ENCODE peak calls at places on chromosome 7, in nine cellular contexts. Q, M, A, P, V, N, T, S and E are unnamed samples.

GRCh38 chr7:134750083-134751062 is 29.1 kb upstream of the CALD1 start:
- DNase-seq in V (no peak), S (peak), A (no peak), N (peak), T (peak), M (peak), Q (no peak), P (peak), E (no peak)

GRCh38 chr7:1706721-1707613 is 36.9 kb downstream of the ELFN1 start:
- DNase-seq in A (no peak), Q (no peak), P (no peak), V (no peak), T (no peak), M (no peak), S (no peak), N (no peak), E (peak)

GRCh38 chr7:18040196-18040595 is 12.6 kb upstream of the PRPS1L1 start:
- DNase-seq in P (peak), N (no peak), Q (no peak), A (peak), T (no peak), M (no peak), V (no peak), S (no peak), E (no peak)

GRCh38 chr7:2922866-2923265 is 78.8 kb upstream of the GNA12 start:
- DNase-seq in A (no peak), M (no peak), T (no peak), N (no peak), S (no peak), P (no peak), Q (no peak), V (no peak), E (no peak)

GRCh38 chr7:114759347-114760062 is 162.4 kb upstream of the MDFIC start:
- DNase-seq in A (no peak), M (no peak), N (no peak), S (no peak), T (peak), V (no peak), P (peak), Q (no peak), E (no peak)

GRCh38 chr7:123204206-123204835 is 4.6 kb upstream of the SLC13A1 start:
- DNase-seq in V (no peak), T (no peak), P (no peak), N (no peak), A (no peak), M (no peak), S (no peak), Q (no peak), E (no peak)

GRCh38 chr7:140160308-140160707 is 16.5 kb downstream of the KDM7A start:
- DNase-seq in N (peak), T (no peak), Q (no peak), P (no peak), M (no peak), S (no peak), A (no peak), V (no peak), E (no peak)

GRCh38 chr7:65902306-65902705 is 29.4 kb downstream of the VKORC1L1 start:
- DNase-seq in P (no peak), M (no peak), N (no peak), S (no peak), A (no peak), T (no peak), Q (no peak), V (no peak), E (no peak)

GRCh38 chr7:106862317-106863183 is 2.5 kb upstream of the PIK3CG start:
- DNase-seq in Q (no peak), T (peak), M (no peak), N (no peak), V (no peak), A (no peak), S (no peak), P (peak), E (no peak)

GRCh38 chr7:140611641-140612040 is 29.0 kb downstream of the DENND2A start:
- DNase-seq in M (no peak), S (no peak), T (peak), N (no peak), Q (no peak), A (no peak), P (no peak), V (no peak), E (no peak)

GRCh38 chr7:84191261-84191660 is 3.3 kb downstream of the SEMA3A start:
- DNase-seq in V (no peak), T (no peak), P (peak), S (no peak), N (no peak), A (no peak), M (no peak), Q (no peak), E (no peak)

GRCh38 chr7:84190016-84190705 is 4.4 kb downstream of the SEMA3A start:
- DNase-seq in Q (no peak), M (no peak), T (peak), A (no peak), V (no peak), N (no peak), P (no peak), S (no peak), E (no peak)

GRCh38 chr7:84187087-84187805 is 7.3 kb downstream of the SEMA3A start:
- DNase-seq in V (no peak), P (no peak), M (no peak), N (no peak), T (no peak), S (no peak), Q (no peak), A (no peak), E (no peak)

GRCh38 chr7:84187813-84188212 is 6.8 kb downstream of the SEMA3A start:
- DNase-seq in S (no peak), M (no peak), N (no peak), T (no peak), A (no peak), P (peak), V (no peak), Q (no peak), E (no peak)

GRCh38 chr7:84188811-84189405 is 5.7 kb downstream of the SEMA3A start:
- DNase-seq in Q (no peak), M (no peak), A (no peak), P (no peak), S (no peak), T (no peak), V (no peak), N (no peak), E (no peak)
- TF ChIP-seq CTCF in Q (peak), M (no peak), A (peak), P (peak), S (no peak), T (peak), V (peak), N (peak), E (peak)

GRCh38 chr7:5822742-5823503 is 41.5 kb upstream of the RNF216 start:
- DNase-seq in A (peak), T (peak), M (peak), Q (peak), P (peak), V (peak), S (peak), N (peak), E (peak)
- TF ChIP-seq CTCF in A (no peak), T (peak), M (peak), Q (peak), P (peak), V (no peak), S (no peak), N (no peak), E (peak)

DNA sequence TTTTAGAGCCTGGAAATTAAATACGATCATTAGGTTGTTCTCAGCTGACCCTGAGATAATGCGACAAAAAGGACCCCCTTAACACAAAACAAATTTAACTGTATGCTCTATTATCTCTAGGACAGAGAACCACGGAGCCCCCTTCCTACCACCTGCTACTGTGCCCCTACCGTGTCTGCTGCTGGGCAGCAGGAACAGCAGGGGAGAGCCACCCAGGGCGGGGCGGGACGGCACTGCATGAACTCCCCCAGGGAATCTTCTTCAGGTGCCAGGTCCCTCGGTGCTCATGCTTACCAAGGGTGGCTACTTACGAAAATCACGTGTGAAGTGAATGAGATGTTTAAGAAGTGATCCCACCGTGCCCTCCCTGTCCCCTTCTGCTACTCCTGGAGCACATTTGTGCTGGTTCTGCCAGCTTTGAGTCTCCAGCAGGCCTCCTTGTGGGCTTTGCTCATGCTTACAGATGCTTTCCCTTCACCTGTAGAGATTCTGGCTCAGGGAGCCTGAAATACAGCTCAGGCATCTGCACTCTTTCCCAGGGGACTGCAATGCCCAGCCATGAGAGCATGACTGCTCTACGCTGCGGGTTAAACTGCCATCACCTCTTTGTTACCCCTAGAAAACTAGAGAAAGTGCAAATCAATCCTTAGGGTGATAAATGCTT is 59.9 kb downstream of the MRPL32 start:
- DNase-seq in Q (no peak), N (no peak), M (no peak), A (no peak), V (no peak), P (no peak), T (no peak), S (no peak), E (no peak)
- TF ChIP-seq CTCF in Q (no peak), N (no peak), M (no peak), A (no peak), V (no peak), P (no peak), T (no peak), S (no peak), E (no peak)

DNA sequence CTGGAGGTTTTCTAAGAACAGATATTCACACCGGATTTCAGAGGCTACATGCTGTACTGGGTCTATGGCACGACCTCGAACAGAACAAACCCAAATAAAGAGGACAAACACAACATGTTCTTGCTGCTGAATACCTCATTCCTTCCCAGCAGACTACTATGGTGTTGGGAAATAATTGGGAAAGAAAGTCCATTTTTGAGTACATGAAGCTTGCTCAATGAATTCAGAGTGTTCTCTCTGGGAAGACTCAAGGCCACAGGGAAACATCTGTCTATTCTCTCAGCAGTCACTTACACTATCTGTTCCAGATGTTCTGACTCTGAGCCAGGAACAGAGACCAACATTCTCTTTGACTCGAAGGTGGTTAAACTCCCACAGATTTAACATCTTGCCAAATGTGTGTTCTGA is 30.9 kb downstream of the LAMB1 start:
- DNase-seq in M (peak), A (no peak), P (peak), S (no peak), V (no peak), T (peak), N (no peak), Q (no peak), E (no peak)
- TF ChIP-seq CTCF in M (peak), A (no peak), P (no peak), S (no peak), V (no peak), T (no peak), N (no peak), Q (no peak), E (no peak)

GRCh38 chr7:100358027-100358856 is at the start of gene PILRB:
- DNase-seq in M (no peak), A (no peak), N (no peak), Q (no peak), P (no peak), S (no peak), T (no peak), V (no peak), E (no peak)
- TF ChIP-seq CTCF in M (no peak), A (no peak), N (peak), Q (no peak), P (no peak), S (no peak), T (no peak), V (no peak), E (peak)

GRCh38 chr7:142123184-142123583 is 11.7 kb downstream of the MGAM2 start:
- DNase-seq in M (no peak), V (no peak), P (no peak), Q (no peak), N (no peak), S (no peak), A (no peak), T (no peak), E (no peak)
- TF ChIP-seq CTCF in M (no peak), V (no peak), P (no peak), Q (no peak), N (no peak), S (no peak), A (no peak), T (no peak), E (no peak)

DNA sequence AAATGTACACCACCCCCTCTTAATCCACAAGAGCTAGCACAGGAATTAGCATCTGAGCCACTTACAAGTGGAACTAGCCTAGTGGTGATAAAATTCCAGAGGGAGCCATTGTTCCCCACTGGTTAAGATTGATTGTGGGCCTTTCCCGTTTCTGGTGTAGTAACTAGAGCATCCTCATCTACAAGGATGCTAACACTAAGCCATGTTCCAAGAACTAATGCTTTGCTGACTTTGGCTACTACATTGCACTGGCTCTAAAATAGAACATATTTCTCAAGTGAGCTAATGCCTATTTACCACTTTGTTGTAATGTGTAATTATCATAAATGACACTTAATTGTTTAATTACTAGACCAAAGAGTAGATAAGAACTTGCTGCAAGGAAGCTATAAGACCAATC is 143.7 kb downstream of the FZD1 start:
- DNase-seq in A (no peak), Q (no peak), P (no peak), S (no peak), T (no peak), V (no peak), N (no peak), M (no peak), E (no peak)
- TF ChIP-seq CTCF in A (no peak), Q (no peak), P (no peak), S (no peak), T (no peak), V (no peak), N (no peak), M (no peak), E (no peak)

GRCh38 chr7:47807126-47807525 is 141.1 kb downstream of the PKD1L1 start:
- DNase-seq in M (no peak), V (no peak), P (no peak), S (no peak), Q (no peak), A (no peak), T (no peak), N (no peak), E (no peak)

GRCh38 chr7:47808321-47808720 is 139.9 kb downstream of the PKD1L1 start:
- DNase-seq in V (no peak), Q (no peak), T (no peak), M (no peak), N (no peak), P (no peak), S (no peak), A (no peak), E (no peak)

GRCh38 chr7:47807756-47808155 is 140.5 kb downstream of the PKD1L1 start:
- DNase-seq in Q (no peak), V (no peak), N (no peak), T (no peak), P (no peak), A (no peak), S (no peak), M (no peak), E (no peak)

GRCh38 chr7:47804767-47805545 is 143.3 kb downstream of the PKD1L1 start:
- DNase-seq in V (no peak), M (no peak), A (no peak), N (no peak), P (peak), S (no peak), T (no peak), Q (no peak), E (no peak)

DNA sequence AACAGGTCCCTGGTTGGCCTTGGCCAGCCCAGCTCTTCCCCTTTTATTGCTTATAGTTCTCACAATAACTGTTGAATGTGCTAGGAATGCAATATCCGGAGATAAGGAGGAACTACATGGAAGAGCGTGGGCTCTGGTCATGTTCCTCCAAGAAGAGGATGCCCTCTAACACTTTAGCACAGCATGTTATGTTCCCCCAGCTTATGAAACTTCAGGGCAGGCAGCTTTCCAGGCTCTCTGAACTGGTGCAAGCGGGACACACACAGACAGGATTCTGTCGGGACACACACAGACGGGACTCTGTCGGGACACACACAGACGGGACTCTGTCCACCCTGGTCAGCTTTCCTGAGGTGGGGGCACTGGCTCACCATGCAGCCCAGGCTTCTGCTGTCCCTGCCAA is 141.6 kb downstream of the PKD1L1 start:
- DNase-seq in S (no peak), T (no peak), V (no peak), P (no peak), Q (peak), M (peak), N (no peak), A (no peak), E (no peak)
- TF ChIP-seq CTCF in S (no peak), T (no peak), V (no peak), P (no peak), Q (no peak), M (no peak), N (no peak), A (no peak), E (no peak)

DNA sequence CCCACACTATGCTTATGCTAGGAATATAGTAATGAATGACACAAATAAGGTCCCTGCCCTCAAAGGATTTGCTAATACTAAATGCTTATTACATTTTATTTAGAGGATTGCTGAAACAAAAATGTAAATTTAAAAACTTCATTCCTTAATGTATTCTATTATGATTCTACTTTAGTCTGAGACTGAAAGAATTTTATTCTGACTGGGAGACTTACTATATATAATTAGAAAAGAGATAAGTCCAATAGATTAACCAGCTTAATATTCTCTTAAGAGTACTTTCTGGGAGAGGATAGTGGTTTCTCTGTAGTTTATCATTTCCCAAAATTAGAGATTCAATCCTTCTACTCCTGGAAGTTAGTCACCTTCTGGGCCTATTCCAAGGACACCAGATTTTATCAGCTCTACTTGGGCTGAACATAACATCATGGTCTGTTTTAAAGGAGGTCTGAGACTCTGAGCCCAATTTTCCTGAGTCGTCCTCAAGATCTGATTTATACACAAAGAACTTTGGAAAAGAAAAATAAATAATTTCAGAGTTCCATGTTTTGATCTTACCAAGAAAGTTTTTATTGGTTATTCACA is 41.1 kb downstream of the ASZ1 start:
- DNase-seq in A (no peak), Q (no peak), M (peak), T (peak), V (no peak), P (peak), S (no peak), N (no peak), E (no peak)
- TF ChIP-seq CTCF in A (no peak), Q (no peak), M (no peak), T (no peak), V (no peak), P (no peak), S (no peak), N (no peak), E (peak)

GRCh38 chr7:103065666-103066065 is 8.9 kb downstream of the FBXL13 start:
- DNase-seq in Q (no peak), N (peak), S (peak), T (peak), P (peak), V (no peak), M (no peak), A (no peak), E (no peak)
- TF ChIP-seq CTCF in Q (peak), N (peak), S (peak), T (peak), P (peak), V (peak), M (no peak), A (peak), E (peak)